ENCODE peak calls at places on chromosomes 16 and 17, in eight cellular contexts. T is upper lobe of right lung, R is Kasumi-1, A is small intestine, E is lung, D is HEK293T, C is NCI-H1417, U is fibroblast of lung. G is an unnamed sample.

GRCh38 chr17:64506576-64507417 is at the start of gene CEP95:
- DNase-seq in T (peak), R (peak), A (peak), E (peak), D (no peak), C (peak), U (peak), G (peak)

GRCh38 chr17:80850817-80851216 is 140.8 kb upstream of the CHMP6 start:
- DNase-seq in T (no peak), R (no peak), A (no peak), E (no peak), D (no peak), C (peak), U (peak), G (no peak)

GRCh38 chr16:88705076-88705684 is 1.0 kb downstream of the RNF166 start:
- DNase-seq in T (no peak), R (peak), A (no peak), E (no peak), D (no peak), C (no peak), U (peak), G (no peak)

GRCh38 chr17:30716461-30717289 is 107.8 kb downstream of the CRLF3 start:
- DNase-seq in T (peak), R (peak), A (no peak), E (no peak), D (no peak), C (no peak), U (no peak), G (no peak)

GRCh38 chr16:51150159-51150893 is 744 bp downstream of the SALL1 start:
- DNase-seq in T (no peak), R (no peak), A (no peak), E (no peak), D (no peak), C (no peak), U (peak), G (no peak)

GRCh38 chr16:16092925-16093624 is 130.2 kb downstream of the ABCC6 start:
- DNase-seq in T (no peak), R (no peak), A (no peak), E (peak), D (no peak), C (no peak), U (peak), G (no peak)

GRCh38 chr17:76493505-76494167 is 7.6 kb downstream of the RHBDF2 start:
- DNase-seq in T (no peak), R (no peak), A (peak), E (no peak), D (no peak), C (no peak), U (no peak), G (no peak)

GRCh38 chr16:88521674-88522073 is 48.5 kb upstream of the ZC3H18 start:
- DNase-seq in T (no peak), R (no peak), A (no peak), E (no peak), D (no peak), C (no peak), U (no peak), G (no peak)

GRCh38 chr16:81804134-81804610 is 25.1 kb downstream of the PLCG2 start:
- DNase-seq in T (no peak), R (no peak), A (no peak), E (no peak), D (no peak), C (no peak), U (no peak), G (no peak)

GRCh38 chr16:74199066-74199841 is 97.4 kb upstream of the PSMD7 start:
- DNase-seq in T (no peak), R (no peak), A (no peak), E (no peak), D (no peak), C (no peak), U (no peak), G (no peak)

G was measured in NCI-H2227 treated with DMSO at 0.1 percent for 48 hours.